ENCODE peak calls at places on chromosomes 12 and 14, in nine cellular contexts. K is tibial nerve, A is WTC11, M is AG09309, P is fibroblast of the aortic adventitia, F is Caco-2, R is progenitor cell of endocrine pancreas, J is body of pancreas, Y is fibroblast of villous mesenchyme. W is an unnamed sample.

GRCh38 chr14:105349992-105350391 is 35.4 kb downstream of the PACS2 start:
- DNase-seq in K (no peak), A (no peak), M (no peak), P (no peak), F (no peak), R (no peak), J (no peak), Y (no peak), W (no peak)

GRCh38 chr12:80373666-80374065 is 70.4 kb upstream of the PTPRQ start:
- DNase-seq in K (no peak), A (no peak), M (no peak), P (no peak), F (no peak), R (no peak), J (no peak), Y (no peak), W (no peak)

GRCh38 chr12:41940571-41940970 is 204.1 kb downstream of the GXYLT1 start:
- DNase-seq in K (no peak), A (no peak), M (no peak), P (no peak), F (no peak), R (no peak), J (no peak), Y (no peak), W (no peak)

GRCh38 chr12:22610148-22610547 is 14.8 kb upstream of the ETNK1 start:
- DNase-seq in K (no peak), A (no peak), M (no peak), P (no peak), F (no peak), R (no peak), J (no peak), Y (no peak), W (no peak)

GRCh38 chr12:63144556-63144955 is 6.4 kb downstream of the AVPR1A start:
- DNase-seq in K (no peak), A (no peak), M (no peak), P (no peak), F (no peak), R (no peak), J (no peak), Y (no peak), W (no peak)

GRCh38 chr12:101855364-101855884 is 22.0 kb upstream of the DRAM1 start:
- DNase-seq in K (no peak), A (no peak), M (no peak), P (peak; percentile 63), F (peak; percentile 16), R (no peak), J (no peak), Y (peak; percentile 90), W (no peak)

GRCh38 chr12:128727461-128727860 is 96.3 kb downstream of the SLC15A4 start:
- DNase-seq in K (no peak), A (no peak), M (no peak), P (no peak), F (no peak), R (no peak), J (no peak), Y (no peak), W (no peak)

GRCh38 chr12:88310069-88310468 is 168.0 kb downstream of the TMTC3 start:
- DNase-seq in K (peak; percentile 18), A (no peak), M (peak; percentile 74), P (peak; percentile 75), F (no peak), R (no peak), J (no peak), Y (peak; percentile 60), W (peak; percentile 15)

GRCh38 chr12:46024099-46024498 is 33.7 kb upstream of the SCAF11 start:
- DNase-seq in K (no peak), A (no peak), M (no peak), P (no peak), F (no peak), R (no peak), J (no peak), Y (no peak), W (no peak)

GRCh38 chr14:39307815-39308214 is 74.1 kb downstream of the MIA2 start:
- DNase-seq in K (no peak), A (no peak), M (no peak), P (no peak), F (no peak), R (no peak), J (no peak), Y (no peak), W (no peak)

GRCh38 chr12:17148706-17149105 is 542.7 kb upstream of the LMO3 start:
- DNase-seq in K (no peak), A (no peak), M (no peak), P (no peak), F (no peak), R (no peak), J (no peak), Y (no peak), W (no peak)
- TF ChIP-seq CTCF in K (no peak), A (no peak), M (no peak), P (no peak), F (no peak), R (no peak), J (no peak), Y (no peak), W (no peak)

GRCh38 chr12:50599366-50600095 is 94.7 kb downstream of the DIP2B start:
- DNase-seq in K (no peak), A (no peak), M (no peak), P (no peak), F (no peak), R (no peak), J (no peak), Y (no peak), W (no peak)

GRCh38 chr12:50595667-50596066 is 90.9 kb downstream of the DIP2B start:
- DNase-seq in K (no peak), A (no peak), M (no peak), P (no peak), F (no peak), R (no peak), J (no peak), Y (no peak), W (no peak)

GRCh38 chr12:50598321-50598862 is 93.6 kb downstream of the DIP2B start:
- DNase-seq in K (peak; percentile 33), A (no peak), M (no peak), P (peak; percentile 67), F (no peak), R (no peak), J (no peak), Y (peak; percentile 39), W (no peak)

GRCh38 chr12:50600364-50600763 is 95.6 kb downstream of the DIP2B start:
- DNase-seq in K (no peak), A (no peak), M (no peak), P (no peak), F (no peak), R (no peak), J (no peak), Y (no peak), W (no peak)

DNA sequence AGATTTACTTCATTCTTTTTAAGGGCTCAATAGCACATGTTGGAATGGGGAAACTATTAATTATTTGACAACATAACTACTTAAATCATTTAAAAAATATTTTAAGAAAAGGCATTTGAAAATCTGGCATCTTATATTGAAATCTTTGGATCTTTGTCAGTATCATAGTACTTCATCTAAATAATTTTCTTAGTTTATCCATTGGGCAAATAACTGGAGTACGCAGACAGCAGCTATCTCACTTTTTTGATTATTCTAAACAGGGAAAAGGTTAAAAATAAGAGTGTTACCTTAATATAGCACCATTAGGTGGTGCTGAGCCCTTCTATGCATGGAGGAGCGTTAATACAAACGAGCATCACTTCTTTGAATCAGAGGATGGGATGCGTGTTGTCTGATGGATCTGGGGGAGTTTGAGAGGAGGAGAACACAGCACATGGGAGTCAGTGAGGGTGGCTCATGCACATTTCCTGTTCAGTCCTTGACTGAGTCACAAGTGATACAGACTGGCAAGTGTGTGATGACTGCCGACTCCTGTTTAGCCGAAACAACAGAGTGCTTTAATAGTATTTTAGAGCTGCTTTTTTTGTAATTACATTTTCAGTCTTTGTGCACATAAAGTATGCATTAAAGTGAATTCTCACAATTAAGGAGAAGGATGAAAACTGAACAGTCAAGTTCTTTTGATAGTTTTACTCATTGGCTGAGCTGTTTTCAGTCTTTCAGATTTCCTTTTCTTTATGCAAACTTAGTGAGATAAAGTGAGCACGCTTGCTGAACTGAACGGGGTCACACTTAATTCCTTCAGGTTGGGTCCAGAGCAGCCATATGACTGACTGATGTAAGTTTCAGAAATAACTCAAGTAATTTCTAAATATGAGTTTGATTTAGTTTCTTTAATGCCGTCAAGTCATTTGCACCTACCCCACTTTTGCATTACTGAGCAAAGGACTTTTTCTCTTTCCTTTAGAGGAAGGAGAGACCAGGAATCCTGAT is 92.7 kb downstream of the DIP2B start:
- DNase-seq in K (no peak), A (no peak), M (no peak), P (peak; percentile 77), F (no peak), R (no peak), J (no peak), Y (peak; percentile 80), W (no peak)
- TF ChIP-seq CTCF in K (no peak), A (no peak), M (peak; percentile 16), P (peak; percentile 28), F (no peak), R (no peak), J (no peak), Y (peak; percentile 13), W (no peak)

GRCh38 chr12:113329791-113330417 is 5.0 kb downstream of the SLC8B1 start:
- DNase-seq in K (no peak), A (no peak), M (no peak), P (no peak), F (no peak), R (no peak), J (no peak), Y (no peak), W (no peak)

GRCh38 chr12:113329022-113329790 is 5.7 kb downstream of the SLC8B1 start:
- DNase-seq in K (no peak), A (no peak), M (no peak), P (peak; percentile 25), F (no peak), R (no peak), J (no peak), Y (peak; percentile 31), W (no peak)

GRCh38 chr12:113325938-113326337 is 9.0 kb downstream of the SLC8B1 start:
- DNase-seq in K (no peak), A (no peak), M (peak; percentile 35), P (peak; percentile 98), F (no peak), R (no peak), J (peak; percentile 54), Y (peak; percentile 98), W (no peak)

GRCh38 chr12:113328368-113328889 is 6.5 kb downstream of the SLC8B1 start:
- DNase-seq in K (peak; percentile 15), A (no peak), M (no peak), P (no peak), F (no peak), R (no peak), J (no peak), Y (no peak), W (no peak)

GRCh38 chr12:113327000-113327399 is 7.9 kb downstream of the SLC8B1 start:
- DNase-seq in K (no peak), A (no peak), M (no peak), P (peak; percentile 65), F (no peak), R (no peak), J (no peak), Y (no peak), W (no peak)
- TF ChIP-seq CTCF in K (no peak), A (no peak), M (no peak), P (peak; percentile 44), F (no peak), R (no peak), J (no peak), Y (peak; percentile 21), W (no peak)

DNA sequence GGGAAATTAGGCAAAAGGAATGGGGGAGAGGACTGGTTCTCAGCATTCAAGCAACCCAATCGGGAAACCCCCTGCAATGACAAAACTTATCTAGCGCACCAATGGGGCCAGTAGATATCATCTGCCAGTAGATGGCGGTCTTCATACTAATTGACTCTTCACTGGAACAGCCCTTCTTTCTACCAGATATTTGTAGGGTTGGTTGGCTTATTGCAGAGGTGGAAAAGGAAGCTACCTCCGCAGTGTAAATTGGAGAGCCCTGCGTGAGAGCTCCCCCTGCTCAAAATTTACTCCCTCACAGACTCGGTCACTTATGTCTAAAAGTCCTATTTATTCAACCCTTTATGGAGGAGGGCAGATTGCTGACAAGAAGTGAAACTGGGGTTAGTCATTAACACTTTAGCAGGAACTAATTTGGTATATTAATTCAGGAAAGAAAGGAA is 166.1 kb upstream of the CCND2 start:
- DNase-seq in K (peak; percentile 74), A (peak; percentile 54), M (no peak), P (peak; percentile 52), F (peak; percentile 70), R (no peak), J (peak; percentile 23), Y (peak; percentile 65), W (peak; percentile 27)
- TF ChIP-seq CTCF in K (peak; percentile 51), A (peak; percentile 49), M (peak; percentile 58), P (peak; percentile 62), F (peak; percentile 82), R (peak; percentile 56), J (peak; percentile 37), Y (peak; percentile 81), W (peak; percentile 50)

W was measured in glutamatergic neuron.